ENCODE peak calls at places on chromosomes 12 and 14, in four cellular contexts. L is glomerular endothelial cell, P is HS-5, S is head of caudate nucleus. W is an unnamed sample.

GRCh38 chr14:35374273-35374681 is 30.3 kb downstream of the NFKBIA start:
- DNase-seq in L (no peak), P (peak), S (peak), W (peak)

GRCh38 chr14:62763951-62764350 is 281.3 kb downstream of the KCNH5 start:
- DNase-seq in L (no peak), P (no peak), S (no peak), W (no peak)

GRCh38 chr12:49652921-49653520 is 29.7 kb downstream of the PRPF40B start:
- DNase-seq in L (no peak), P (no peak), S (no peak), W (no peak)

GRCh38 chr12:53999596-54000104 is 311 bp upstream of the HOXC9 start:
- DNase-seq in L (no peak), P (peak), S (no peak), W (no peak)

GRCh38 chr14:61601923-61602732 is 93.2 kb upstream of the HIF1A start:
- DNase-seq in L (no peak), P (no peak), S (no peak), W (no peak)

GRCh38 chr12:62647586-62647985 is 181.0 kb downstream of the MON2 start:
- DNase-seq in L (no peak), P (no peak), S (peak), W (no peak)

GRCh38 chr12:92465786-92466185 is 237.0 kb upstream of the PLEKHG7 start:
- DNase-seq in L (no peak), P (no peak), S (no peak), W (no peak)

GRCh38 chr14:66514206-66514605 is 6.3 kb downstream of the GPHN start:
- DNase-seq in L (no peak), P (peak), S (no peak), W (no peak)

GRCh38 chr14:65096323-65097089 is 5.8 kb downstream of the MAX start:
- DNase-seq in L (no peak), P (no peak), S (no peak), W (no peak)

GRCh38 chr12:15556411-15556810 is 232.8 kb downstream of the EPS8 start:
- DNase-seq in L (no peak), P (no peak), S (no peak), W (no peak)

GRCh38 chr12:15863258-15863835 is 18.8 kb upstream of the STRAP start:
- DNase-seq in L (no peak), P (no peak), S (no peak), W (no peak)

GRCh38 chr12:66716522-66716921 is 37.6 kb upstream of the GRIP1 start:
- DNase-seq in L (no peak), P (no peak), S (peak), W (no peak)